ENCODE peak calls at places on chromosome 13, in nine cellular contexts. One of them, this sample, is unnamed.

GRCh38 chr13:23554000-23554399 is 16.2 kb upstream of the TNFRSF19 start:
- DNase-seq in colonic mucosa: no peak
- DNase-seq in NCI-H2029: no peak
- DNase-seq in occipital lobe: no peak
- DNase-seq in CD8-positive, alpha-beta memory T cell: no peak
- DNase-seq in stimulated activated CD8-positive, alpha-beta memory T cell treated with anti-CD3 and anti-CD28 coated beads, Interleukin-7, amount 100 ng/mL, for 1 hour: no peak
- DNase-seq in activated T-helper 1 cell treated with Interleukin-2 at 50 U/mL for 16 hours: no peak
- DNase-seq in HS-27A: no peak
- DNase-seq in lower leg skin: peak; percentile 48
- DNase-seq in this sample: no peak

GRCh38 chr13:77516342-77516789 is 19.1 kb upstream of the SCEL start:
- DNase-seq in colonic mucosa: no peak
- DNase-seq in CD8-positive, alpha-beta memory T cell: no peak
- DNase-seq in NCI-H2029: no peak
- DNase-seq in activated T-helper 1 cell treated with Interleukin-2 at 50 U/mL for 16 hours: no peak
- DNase-seq in HS-27A: no peak
- DNase-seq in occipital lobe: no peak
- DNase-seq in lower leg skin: no peak
- DNase-seq in stimulated activated CD8-positive, alpha-beta memory T cell treated with anti-CD3 and anti-CD28 coated beads, Interleukin-7, amount 100 ng/mL, for 1 hour: no peak
- DNase-seq in this sample: no peak

GRCh38 chr13:87887459-87888123 is 216.4 kb downstream of the SLITRK5 start:
- DNase-seq in occipital lobe: no peak
- DNase-seq in lower leg skin: no peak
- DNase-seq in colonic mucosa: no peak
- DNase-seq in activated T-helper 1 cell treated with Interleukin-2 at 50 U/mL for 16 hours: no peak
- DNase-seq in CD8-positive, alpha-beta memory T cell: no peak
- DNase-seq in HS-27A: no peak
- DNase-seq in stimulated activated CD8-positive, alpha-beta memory T cell treated with anti-CD3 and anti-CD28 coated beads, Interleukin-7, amount 100 ng/mL, for 1 hour: no peak
- DNase-seq in NCI-H2029: no peak
- DNase-seq in this sample: no peak

GRCh38 chr13:110125613-110126272 is 181.2 kb downstream of the COL4A1 start:
- DNase-seq in CD8-positive, alpha-beta memory T cell: no peak
- DNase-seq in colonic mucosa: no peak
- DNase-seq in occipital lobe: no peak
- DNase-seq in stimulated activated CD8-positive, alpha-beta memory T cell treated with anti-CD3 and anti-CD28 coated beads, Interleukin-7, amount 100 ng/mL, for 1 hour: no peak
- DNase-seq in NCI-H2029: no peak
- DNase-seq in lower leg skin: peak; percentile 5
- DNase-seq in activated T-helper 1 cell treated with Interleukin-2 at 50 U/mL for 16 hours: no peak
- DNase-seq in HS-27A: no peak
- DNase-seq in this sample: no peak

GRCh38 chr13:99376924-99377323 is 69.7 kb upstream of the GPR183 start:
- DNase-seq in occipital lobe: no peak
- DNase-seq in CD8-positive, alpha-beta memory T cell: no peak
- DNase-seq in activated T-helper 1 cell treated with Interleukin-2 at 50 U/mL for 16 hours: no peak
- DNase-seq in NCI-H2029: no peak
- DNase-seq in colonic mucosa: no peak
- DNase-seq in stimulated activated CD8-positive, alpha-beta memory T cell treated with anti-CD3 and anti-CD28 coated beads, Interleukin-7, amount 100 ng/mL, for 1 hour: no peak
- DNase-seq in lower leg skin: peak; percentile 7
- DNase-seq in HS-27A: no peak
- DNase-seq in this sample: no peak

GRCh38 chr13:63551731-63552130 is 2136.1 kb upstream of the PCDH20 start:
- DNase-seq in occipital lobe: no peak
- DNase-seq in activated T-helper 1 cell treated with Interleukin-2 at 50 U/mL for 16 hours: no peak
- DNase-seq in lower leg skin: no peak
- DNase-seq in stimulated activated CD8-positive, alpha-beta memory T cell treated with anti-CD3 and anti-CD28 coated beads, Interleukin-7, amount 100 ng/mL, for 1 hour: no peak
- DNase-seq in HS-27A: no peak
- DNase-seq in NCI-H2029: no peak
- DNase-seq in colonic mucosa: no peak
- DNase-seq in CD8-positive, alpha-beta memory T cell: no peak
- DNase-seq in this sample: no peak

GRCh38 chr13:28093871-28094270 is 6.5 kb downstream of the FLT3 start:
- DNase-seq in colonic mucosa: no peak
- DNase-seq in lower leg skin: no peak
- DNase-seq in CD8-positive, alpha-beta memory T cell: no peak
- DNase-seq in NCI-H2029: no peak
- DNase-seq in HS-27A: no peak
- DNase-seq in activated T-helper 1 cell treated with Interleukin-2 at 50 U/mL for 16 hours: no peak
- DNase-seq in occipital lobe: no peak
- DNase-seq in stimulated activated CD8-positive, alpha-beta memory T cell treated with anti-CD3 and anti-CD28 coated beads, Interleukin-7, amount 100 ng/mL, for 1 hour: no peak
- DNase-seq in this sample: no peak

GRCh38 chr13:111202745-111203144 is 87.6 kb downstream of the ARHGEF7 start:
- DNase-seq in CD8-positive, alpha-beta memory T cell: no peak
- DNase-seq in HS-27A: no peak
- DNase-seq in occipital lobe: no peak
- DNase-seq in activated T-helper 1 cell treated with Interleukin-2 at 50 U/mL for 16 hours: no peak
- DNase-seq in lower leg skin: no peak
- DNase-seq in colonic mucosa: no peak
- DNase-seq in NCI-H2029: peak; percentile 89
- DNase-seq in stimulated activated CD8-positive, alpha-beta memory T cell treated with anti-CD3 and anti-CD28 coated beads, Interleukin-7, amount 100 ng/mL, for 1 hour: no peak
- DNase-seq in this sample: no peak

GRCh38 chr13:45196622-45197021 is 4.2 kb downstream of the KCTD4 start:
- DNase-seq in stimulated activated CD8-positive, alpha-beta memory T cell treated with anti-CD3 and anti-CD28 coated beads, Interleukin-7, amount 100 ng/mL, for 1 hour: no peak
- DNase-seq in activated T-helper 1 cell treated with Interleukin-2 at 50 U/mL for 16 hours: no peak
- DNase-seq in lower leg skin: no peak
- DNase-seq in HS-27A: no peak
- DNase-seq in occipital lobe: no peak
- DNase-seq in NCI-H2029: no peak
- DNase-seq in colonic mucosa: no peak
- DNase-seq in CD8-positive, alpha-beta memory T cell: no peak
- DNase-seq in this sample: no peak

GRCh38 chr13:112968910-112969691 is at the start of gene MCF2L:
- DNase-seq in CD8-positive, alpha-beta memory T cell: peak; percentile 43
- DNase-seq in HS-27A: no peak
- DNase-seq in lower leg skin: no peak
- DNase-seq in colonic mucosa: peak; percentile 63
- DNase-seq in occipital lobe: no peak
- DNase-seq in stimulated activated CD8-positive, alpha-beta memory T cell treated with anti-CD3 and anti-CD28 coated beads, Interleukin-7, amount 100 ng/mL, for 1 hour: peak; percentile 23
- DNase-seq in activated T-helper 1 cell treated with Interleukin-2 at 50 U/mL for 16 hours: peak; percentile 55
- DNase-seq in NCI-H2029: peak; percentile 57
- DNase-seq in this sample: peak; percentile 51

GRCh38 chr13:44516771-44517170 is 59.4 kb downstream of the TSC22D1 start:
- DNase-seq in lower leg skin: no peak
- DNase-seq in NCI-H2029: peak; percentile 30
- DNase-seq in HS-27A: no peak
- DNase-seq in CD8-positive, alpha-beta memory T cell: no peak
- DNase-seq in colonic mucosa: no peak
- DNase-seq in stimulated activated CD8-positive, alpha-beta memory T cell treated with anti-CD3 and anti-CD28 coated beads, Interleukin-7, amount 100 ng/mL, for 1 hour: no peak
- DNase-seq in occipital lobe: no peak
- DNase-seq in activated T-helper 1 cell treated with Interleukin-2 at 50 U/mL for 16 hours: no peak
- DNase-seq in this sample: no peak

GRCh38 chr13:73872397-73872796 is 261.8 kb downstream of the KLF12 start:
- DNase-seq in activated T-helper 1 cell treated with Interleukin-2 at 50 U/mL for 16 hours: no peak
- DNase-seq in colonic mucosa: no peak
- DNase-seq in HS-27A: no peak
- DNase-seq in NCI-H2029: no peak
- DNase-seq in CD8-positive, alpha-beta memory T cell: no peak
- DNase-seq in occipital lobe: no peak
- DNase-seq in stimulated activated CD8-positive, alpha-beta memory T cell treated with anti-CD3 and anti-CD28 coated beads, Interleukin-7, amount 100 ng/mL, for 1 hour: no peak
- DNase-seq in lower leg skin: no peak
- DNase-seq in this sample: no peak

GRCh38 chr13:47092202-47092601 is 195.3 kb upstream of the HTR2A start:
- DNase-seq in HS-27A: no peak
- DNase-seq in lower leg skin: no peak
- DNase-seq in colonic mucosa: no peak
- DNase-seq in NCI-H2029: no peak
- DNase-seq in stimulated activated CD8-positive, alpha-beta memory T cell treated with anti-CD3 and anti-CD28 coated beads, Interleukin-7, amount 100 ng/mL, for 1 hour: no peak
- DNase-seq in CD8-positive, alpha-beta memory T cell: no peak
- DNase-seq in occipital lobe: no peak
- DNase-seq in activated T-helper 1 cell treated with Interleukin-2 at 50 U/mL for 16 hours: no peak
- DNase-seq in this sample: no peak

GRCh38 chr13:97328222-97328790 is 105.7 kb upstream of the RAP2A start:
- DNase-seq in CD8-positive, alpha-beta memory T cell: no peak
- DNase-seq in lower leg skin: no peak
- DNase-seq in activated T-helper 1 cell treated with Interleukin-2 at 50 U/mL for 16 hours: no peak
- DNase-seq in occipital lobe: no peak
- DNase-seq in NCI-H2029: no peak
- DNase-seq in stimulated activated CD8-positive, alpha-beta memory T cell treated with anti-CD3 and anti-CD28 coated beads, Interleukin-7, amount 100 ng/mL, for 1 hour: no peak
- DNase-seq in HS-27A: peak; percentile 69
- DNase-seq in colonic mucosa: no peak
- DNase-seq in this sample: no peak

GRCh38 chr13:43640476-43640875 is 146.3 kb downstream of the ENOX1 start:
- DNase-seq in activated T-helper 1 cell treated with Interleukin-2 at 50 U/mL for 16 hours: no peak
- DNase-seq in colonic mucosa: no peak
- DNase-seq in HS-27A: no peak
- DNase-seq in CD8-positive, alpha-beta memory T cell: no peak
- DNase-seq in NCI-H2029: no peak
- DNase-seq in stimulated activated CD8-positive, alpha-beta memory T cell treated with anti-CD3 and anti-CD28 coated beads, Interleukin-7, amount 100 ng/mL, for 1 hour: no peak
- DNase-seq in occipital lobe: no peak
- DNase-seq in lower leg skin: no peak
- DNase-seq in this sample: no peak

GRCh38 chr13:49908637-49909036 is 27.5 kb downstream of the SPRYD7 start:
- DNase-seq in colonic mucosa: no peak
- DNase-seq in CD8-positive, alpha-beta memory T cell: no peak
- DNase-seq in lower leg skin: no peak
- DNase-seq in occipital lobe: no peak
- DNase-seq in stimulated activated CD8-positive, alpha-beta memory T cell treated with anti-CD3 and anti-CD28 coated beads, Interleukin-7, amount 100 ng/mL, for 1 hour: no peak
- DNase-seq in NCI-H2029: no peak
- DNase-seq in activated T-helper 1 cell treated with Interleukin-2 at 50 U/mL for 16 hours: no peak
- DNase-seq in HS-27A: no peak
- DNase-seq in this sample: no peak

GRCh38 chr13:20718958-20719566 is 15.6 kb downstream of the IL17D start:
- DNase-seq in CD8-positive, alpha-beta memory T cell: no peak
- DNase-seq in occipital lobe: no peak
- DNase-seq in colonic mucosa: no peak
- DNase-seq in activated T-helper 1 cell treated with Interleukin-2 at 50 U/mL for 16 hours: no peak
- DNase-seq in NCI-H2029: no peak
- DNase-seq in stimulated activated CD8-positive, alpha-beta memory T cell treated with anti-CD3 and anti-CD28 coated beads, Interleukin-7, amount 100 ng/mL, for 1 hour: no peak
- DNase-seq in lower leg skin: no peak
- DNase-seq in HS-27A: no peak
- DNase-seq in this sample: no peak

GRCh38 chr13:44012910-44013309 is 133.2 kb downstream of the LACC1 start:
- DNase-seq in activated T-helper 1 cell treated with Interleukin-2 at 50 U/mL for 16 hours: no peak
- DNase-seq in CD8-positive, alpha-beta memory T cell: no peak
- DNase-seq in HS-27A: no peak
- DNase-seq in colonic mucosa: no peak
- DNase-seq in stimulated activated CD8-positive, alpha-beta memory T cell treated with anti-CD3 and anti-CD28 coated beads, Interleukin-7, amount 100 ng/mL, for 1 hour: no peak
- DNase-seq in NCI-H2029: no peak
- DNase-seq in lower leg skin: no peak
- DNase-seq in occipital lobe: no peak
- DNase-seq in this sample: no peak

GRCh38 chr13:92510416-92510815 is 716.2 kb upstream of the GPC6 start:
- DNase-seq in stimulated activated CD8-positive, alpha-beta memory T cell treated with anti-CD3 and anti-CD28 coated beads, Interleukin-7, amount 100 ng/mL, for 1 hour: no peak
- DNase-seq in colonic mucosa: no peak
- DNase-seq in HS-27A: peak; percentile 14
- DNase-seq in activated T-helper 1 cell treated with Interleukin-2 at 50 U/mL for 16 hours: no peak
- DNase-seq in occipital lobe: no peak
- DNase-seq in CD8-positive, alpha-beta memory T cell: no peak
- DNase-seq in lower leg skin: no peak
- DNase-seq in NCI-H2029: no peak
- DNase-seq in this sample: no peak

GRCh38 chr13:36275190-36276002 is 22.2 kb downstream of the CCDC169 start:
- DNase-seq in lower leg skin: no peak
- DNase-seq in stimulated activated CD8-positive, alpha-beta memory T cell treated with anti-CD3 and anti-CD28 coated beads, Interleukin-7, amount 100 ng/mL, for 1 hour: no peak
- DNase-seq in CD8-positive, alpha-beta memory T cell: no peak
- DNase-seq in HS-27A: no peak
- DNase-seq in activated T-helper 1 cell treated with Interleukin-2 at 50 U/mL for 16 hours: no peak
- DNase-seq in occipital lobe: no peak
- DNase-seq in NCI-H2029: peak; percentile 45
- DNase-seq in colonic mucosa: peak; percentile 26
- DNase-seq in this sample: no peak

GRCh38 chr13:45055198-45055901 is 65.0 kb upstream of the GTF2F2 start:
- DNase-seq in colonic mucosa: peak; percentile 30
- DNase-seq in CD8-positive, alpha-beta memory T cell: no peak
- DNase-seq in activated T-helper 1 cell treated with Interleukin-2 at 50 U/mL for 16 hours: no peak
- DNase-seq in HS-27A: peak; percentile 59
- DNase-seq in occipital lobe: peak; percentile 46
- DNase-seq in stimulated activated CD8-positive, alpha-beta memory T cell treated with anti-CD3 and anti-CD28 coated beads, Interleukin-7, amount 100 ng/mL, for 1 hour: no peak
- DNase-seq in NCI-H2029: no peak
- DNase-seq in lower leg skin: peak; percentile 27
- DNase-seq in this sample: no peak

GRCh38 chr13:51856027-51856736 is 5.6 kb upstream of the CCDC70 start:
- DNase-seq in HS-27A: no peak
- DNase-seq in colonic mucosa: peak; percentile 70
- DNase-seq in activated T-helper 1 cell treated with Interleukin-2 at 50 U/mL for 16 hours: no peak
- DNase-seq in NCI-H2029: no peak
- DNase-seq in stimulated activated CD8-positive, alpha-beta memory T cell treated with anti-CD3 and anti-CD28 coated beads, Interleukin-7, amount 100 ng/mL, for 1 hour: no peak
- DNase-seq in occipital lobe: no peak
- DNase-seq in CD8-positive, alpha-beta memory T cell: no peak
- DNase-seq in lower leg skin: no peak
- DNase-seq in this sample: no peak

GRCh38 chr13:30119476-30119875 is 187.9 kb downstream of the KATNAL1 start:
- DNase-seq in CD8-positive, alpha-beta memory T cell: no peak
- DNase-seq in activated T-helper 1 cell treated with Interleukin-2 at 50 U/mL for 16 hours: no peak
- DNase-seq in NCI-H2029: no peak
- DNase-seq in lower leg skin: no peak
- DNase-seq in occipital lobe: no peak
- DNase-seq in colonic mucosa: no peak
- DNase-seq in HS-27A: no peak
- DNase-seq in stimulated activated CD8-positive, alpha-beta memory T cell treated with anti-CD3 and anti-CD28 coated beads, Interleukin-7, amount 100 ng/mL, for 1 hour: no peak
- DNase-seq in this sample: no peak

GRCh38 chr13:100439247-100439955 is 149.2 kb downstream of the GGACT start:
- DNase-seq in occipital lobe: no peak
- DNase-seq in colonic mucosa: no peak
- DNase-seq in CD8-positive, alpha-beta memory T cell: no peak
- DNase-seq in lower leg skin: no peak
- DNase-seq in activated T-helper 1 cell treated with Interleukin-2 at 50 U/mL for 16 hours: no peak
- DNase-seq in NCI-H2029: no peak
- DNase-seq in HS-27A: no peak
- DNase-seq in stimulated activated CD8-positive, alpha-beta memory T cell treated with anti-CD3 and anti-CD28 coated beads, Interleukin-7, amount 100 ng/mL, for 1 hour: no peak
- DNase-seq in this sample: no peak